ENCODE peak calls at places on chromosome 22, in ten cellular contexts. One of them, this sample, is unnamed.

GRCh38 chr22:37241351-37242142 is 2.5 kb downstream of the RAC2 start:
- DNase-seq in T47D: no peak
- DNase-seq in BJ: no peak
- DNase-seq in central memory CD8-positive, alpha-beta T cell: no peak
- DNase-seq in CD8-positive, alpha-beta T cell: peak
- DNase-seq in RCC 7860: no peak
- DNase-seq in body of pancreas: no peak
- DNase-seq in NCI-H524: no peak
- DNase-seq in SK-N-SH: peak
- DNase-seq in cardiac muscle cell: no peak
- DNase-seq in this sample: no peak

GRCh38 chr22:28801845-28802594 is 1.7 kb upstream of the XBP1 start:
- DNase-seq in T47D: peak
- DNase-seq in BJ: no peak
- DNase-seq in central memory CD8-positive, alpha-beta T cell: no peak
- DNase-seq in CD8-positive, alpha-beta T cell: no peak
- DNase-seq in RCC 7860: no peak
- DNase-seq in body of pancreas: peak
- DNase-seq in NCI-H524: no peak
- DNase-seq in SK-N-SH: no peak
- DNase-seq in cardiac muscle cell: no peak
- DNase-seq in this sample: no peak

GRCh38 chr22:45212992-45213751 is 27.5 kb downstream of the KIAA0930 start:
- DNase-seq in T47D: no peak
- DNase-seq in BJ: no peak
- DNase-seq in central memory CD8-positive, alpha-beta T cell: no peak
- DNase-seq in CD8-positive, alpha-beta T cell: no peak
- DNase-seq in RCC 7860: peak
- DNase-seq in body of pancreas: no peak
- DNase-seq in NCI-H524: no peak
- DNase-seq in SK-N-SH: peak
- DNase-seq in cardiac muscle cell: peak
- DNase-seq in this sample: no peak

GRCh38 chr22:47841166-47841565 is 1078.7 kb downstream of the TBC1D22A start:
- DNase-seq in T47D: no peak
- DNase-seq in BJ: no peak
- DNase-seq in central memory CD8-positive, alpha-beta T cell: no peak
- DNase-seq in CD8-positive, alpha-beta T cell: no peak
- DNase-seq in RCC 7860: no peak
- DNase-seq in body of pancreas: no peak
- DNase-seq in NCI-H524: no peak
- DNase-seq in SK-N-SH: no peak
- DNase-seq in cardiac muscle cell: no peak
- DNase-seq in this sample: no peak

GRCh38 chr22:29773233-29773632 is 6.1 kb downstream of the UQCR10 start:
- DNase-seq in T47D: no peak
- DNase-seq in BJ: no peak
- DNase-seq in central memory CD8-positive, alpha-beta T cell: no peak
- DNase-seq in CD8-positive, alpha-beta T cell: no peak
- DNase-seq in RCC 7860: peak
- DNase-seq in body of pancreas: no peak
- DNase-seq in NCI-H524: no peak
- DNase-seq in SK-N-SH: no peak
- DNase-seq in cardiac muscle cell: no peak
- DNase-seq in this sample: no peak

GRCh38 chr22:44943701-44944324 is 66.0 kb downstream of the PHF21B start:
- DNase-seq in T47D: no peak
- DNase-seq in BJ: no peak
- DNase-seq in central memory CD8-positive, alpha-beta T cell: no peak
- DNase-seq in CD8-positive, alpha-beta T cell: no peak
- DNase-seq in RCC 7860: no peak
- DNase-seq in body of pancreas: no peak
- DNase-seq in NCI-H524: no peak
- DNase-seq in SK-N-SH: no peak
- DNase-seq in cardiac muscle cell: no peak
- DNase-seq in this sample: no peak

GRCh38 chr22:21044931-21045584 is 688 bp upstream of the LRRC74B start:
- DNase-seq in T47D: no peak
- DNase-seq in BJ: no peak
- DNase-seq in central memory CD8-positive, alpha-beta T cell: no peak
- DNase-seq in CD8-positive, alpha-beta T cell: no peak
- DNase-seq in RCC 7860: peak
- DNase-seq in body of pancreas: no peak
- DNase-seq in NCI-H524: no peak
- DNase-seq in SK-N-SH: peak
- DNase-seq in cardiac muscle cell: no peak
- DNase-seq in this sample: no peak

GRCh38 chr22:22942511-22943329 is 55.1 kb downstream of the IGLL5 start:
- DNase-seq in T47D: peak
- DNase-seq in BJ: no peak
- DNase-seq in central memory CD8-positive, alpha-beta T cell: peak
- DNase-seq in CD8-positive, alpha-beta T cell: peak
- DNase-seq in RCC 7860: peak
- DNase-seq in body of pancreas: peak
- DNase-seq in NCI-H524: peak
- DNase-seq in SK-N-SH: peak
- DNase-seq in cardiac muscle cell: no peak
- DNase-seq in this sample: peak

GRCh38 chr22:29369460-29369859 is 18.9 kb downstream of the AP1B1 start:
- DNase-seq in T47D: no peak
- DNase-seq in BJ: no peak
- DNase-seq in central memory CD8-positive, alpha-beta T cell: no peak
- DNase-seq in CD8-positive, alpha-beta T cell: no peak
- DNase-seq in RCC 7860: no peak
- DNase-seq in body of pancreas: peak
- DNase-seq in NCI-H524: no peak
- DNase-seq in SK-N-SH: no peak
- DNase-seq in cardiac muscle cell: no peak
- DNase-seq in this sample: no peak

GRCh38 chr22:30251661-30252226 is 5.2 kb upstream of the LIF start:
- DNase-seq in T47D: no peak
- DNase-seq in BJ: no peak
- DNase-seq in central memory CD8-positive, alpha-beta T cell: no peak
- DNase-seq in CD8-positive, alpha-beta T cell: no peak
- DNase-seq in RCC 7860: peak
- DNase-seq in body of pancreas: no peak
- DNase-seq in NCI-H524: no peak
- DNase-seq in SK-N-SH: peak
- DNase-seq in cardiac muscle cell: no peak
- DNase-seq in this sample: no peak

GRCh38 chr22:24005201-24005600 is at the start of gene GSTT4:
- DNase-seq in T47D: no peak
- DNase-seq in BJ: no peak
- DNase-seq in central memory CD8-positive, alpha-beta T cell: no peak
- DNase-seq in CD8-positive, alpha-beta T cell: no peak
- DNase-seq in RCC 7860: no peak
- DNase-seq in body of pancreas: peak
- DNase-seq in NCI-H524: no peak
- DNase-seq in SK-N-SH: no peak
- DNase-seq in cardiac muscle cell: peak
- DNase-seq in this sample: no peak

GRCh38 chr22:20652582-20652981 is 121.3 kb upstream of the SERPIND1 start:
- DNase-seq in T47D: peak
- DNase-seq in BJ: no peak
- DNase-seq in central memory CD8-positive, alpha-beta T cell: no peak
- DNase-seq in CD8-positive, alpha-beta T cell: no peak
- DNase-seq in RCC 7860: no peak
- DNase-seq in body of pancreas: no peak
- DNase-seq in NCI-H524: no peak
- DNase-seq in SK-N-SH: no peak
- DNase-seq in cardiac muscle cell: no peak
- DNase-seq in this sample: no peak

GRCh38 chr22:24408630-24409029 is 18.8 kb upstream of the ADORA2A start:
- DNase-seq in T47D: no peak
- DNase-seq in BJ: no peak
- DNase-seq in central memory CD8-positive, alpha-beta T cell: no peak
- DNase-seq in CD8-positive, alpha-beta T cell: no peak
- DNase-seq in RCC 7860: no peak
- DNase-seq in body of pancreas: no peak
- DNase-seq in NCI-H524: no peak
- DNase-seq in SK-N-SH: peak
- DNase-seq in cardiac muscle cell: no peak
- DNase-seq in this sample: no peak

GRCh38 chr22:39380331-39380730 is 19.2 kb upstream of the TAB1 start:
- DNase-seq in T47D: no peak
- DNase-seq in BJ: no peak
- DNase-seq in central memory CD8-positive, alpha-beta T cell: no peak
- DNase-seq in CD8-positive, alpha-beta T cell: no peak
- DNase-seq in RCC 7860: no peak
- DNase-seq in body of pancreas: no peak
- DNase-seq in NCI-H524: no peak
- DNase-seq in SK-N-SH: no peak
- DNase-seq in cardiac muscle cell: no peak
- DNase-seq in this sample: no peak